ENCODE peak calls at places on chromosomes 1 and 21, in six cellular contexts. M is vagina; S is HAP-1; C is aorta; O is CD8-positive, alpha-beta memory T cell; D is psoas muscle. I is an unnamed sample. For H3K9me3, the result is how much of the 10 kb centered on the place peaks cover.

GRCh38 chr1:228142616-228143203 is 2.6 kb downstream of the GUK1 start:
- DNase-seq in M (peak), S (no peak), O (peak), C (no peak), D (no peak), I (peak)

GRCh38 chr1:8317647-8318360 is at the start of gene SLC45A1:
- DNase-seq in O (peak), D (peak), S (peak), C (peak), M (no peak), I (peak)

GRCh38 chr1:197465528-197466205 is 197.6 kb downstream of the CRB1 start:
- DNase-seq in M (no peak), D (no peak), C (no peak), O (no peak), S (no peak), I (no peak)

GRCh38 chr1:107220036-107220435 is 79.2 kb downstream of the NTNG1 start:
- DNase-seq in M (no peak), S (no peak), C (no peak), O (no peak), D (no peak), I (no peak)

GRCh38 chr1:22952694-22953391 is 19.8 kb downstream of the LACTBL1 start:
- DNase-seq in C (no peak), D (no peak), O (no peak), S (no peak), M (no peak), I (no peak)

GRCh38 chr1:41976671-41977070 is 57.9 kb upstream of the HIVEP3 start:
- DNase-seq in M (no peak), O (no peak), C (no peak), D (no peak), S (no peak), I (no peak)

GRCh38 chr1:19894218-19894617 is 12.0 kb downstream of the OTUD3 start:
- DNase-seq in C (no peak), O (no peak), S (no peak), D (no peak), M (no peak), I (no peak)

GRCh38 chr21:27219068-27219467 is 252.2 kb upstream of the ADAMTS5 start:
- DNase-seq in M (no peak), D (peak), S (no peak), O (no peak), C (no peak), I (no peak)

GRCh38 chr21:46155514-46156377 is at the start of gene FTCD:
- DNase-seq in M (peak), C (peak), S (no peak), D (no peak), O (peak), I (peak)

GRCh38 chr21:28587748-28588147 is 404.9 kb downstream of the LTN1 start:
- DNase-seq in M (no peak), C (no peak), D (no peak), O (no peak), S (no peak), I (no peak)

GRCh38 chr1:21262282-21263051 is 27.8 kb downstream of the ECE1 start:
- DNase-seq in C (peak), S (no peak), O (no peak), M (no peak), D (peak), I (peak)

GRCh38 chr1:239368436-239369109 is 17.8 kb upstream of the CHRM3 start:
- DNase-seq in O (no peak), S (no peak), C (no peak), D (no peak), M (no peak), I (no peak)

GRCh38 chr1:8873506-8874229 is 4.8 kb downstream of the ENO1 start:
- DNase-seq in M (peak), O (peak), C (peak), S (no peak), D (peak), I (peak)

GRCh38 chr1:59520759-59521442 is 224.0 kb downstream of the FGGY start:
- DNase-seq in O (no peak), S (no peak), D (no peak), C (no peak), M (no peak), I (no peak)

GRCh38 chr1:115275216-115275615 is 62.8 kb downstream of the NGF start:
- DNase-seq in C (no peak), M (no peak), D (no peak), S (peak), O (no peak), I (no peak)

GRCh38 chr1:116243673-116244101 is 129.4 kb upstream of the ATP1A1 start:
- DNase-seq in C (no peak), M (no peak), D (no peak), O (no peak), S (no peak), I (no peak)

GRCh38 chr21:29265690-29266479 is 32.8 kb upstream of the BACH1 start:
- DNase-seq in D (no peak), C (no peak), M (no peak), S (no peak), O (no peak), I (no peak)

GRCh38 chr1:216531308-216532239 is 108.3 kb upstream of the USH2A start:
- DNase-seq in O (no peak), S (no peak), M (no peak), D (no peak), C (no peak), I (no peak)

GRCh38 chr1:179820216-179820970 is 57.2 kb downstream of the TOR1AIP2 start:
- DNase-seq in O (no peak), D (no peak), M (no peak), S (no peak), C (peak), I (peak)

GRCh38 chr1:53732912-53733317 is 6.0 kb downstream of the GLIS1 start:
- DNase-seq in C (no peak), S (no peak), O (no peak), D (no peak), M (no peak), I (no peak)

GRCh38 chr1:6447818-6448748 is 17.9 kb downstream of the TNFRSF25 start:
- DNase-seq in C (no peak), S (no peak), O (peak), M (no peak), D (no peak), I (peak)

GRCh38 chr1:12600335-12600734 is 17.7 kb downstream of the DHRS3 start:
- DNase-seq in S (no peak), O (no peak), M (no peak), C (peak), D (peak), I (no peak)

GRCh38 chr1:200154069-200154767 is 126.7 kb downstream of the NR5A2 start:
- DNase-seq in S (no peak), O (peak), D (no peak), C (no peak), M (no peak), I (peak)

GRCh38 chr1:221271696-221272095 is 392.5 kb downstream of the HLX start:
- DNase-seq in C (no peak), M (no peak), D (no peak), S (no peak), O (no peak), I (no peak)

GRCh38 chr21:32233055-32233546 is 45.7 kb downstream of the MIS18A start:
- DNase-seq in S (peak), C (no peak), D (no peak), O (no peak), M (no peak), I (no peak)

GRCh38 chr1:210516092-210516491 is 187.4 kb downstream of the HHAT start:
- DNase-seq in D (no peak), M (no peak), C (no peak), O (no peak), S (no peak), I (no peak)

GRCh38 chr21:18493420-18493819 is 89.8 kb upstream of the TMPRSS15 start:
- DNase-seq in S (no peak), O (no peak), M (no peak), D (no peak), C (no peak), I (no peak)

GRCh38 chr21:33380483-33380998 is 22.7 kb upstream of the IFNGR2 start:
- DNase-seq in S (no peak), O (peak), C (peak), D (peak), M (no peak), I (peak)

GRCh38 chr1:11535761-11536572 is 57.0 kb downstream of the DISP3 start:
- DNase-seq in S (no peak), D (no peak), M (no peak), C (no peak), O (no peak), I (no peak)

GRCh38 chr21:40577285-40578043 is 269.5 kb downstream of the DSCAM start:
- DNase-seq in M (no peak), S (no peak), D (no peak), C (no peak), O (no peak), I (no peak)
- H3K9me3 ChIP-seq in M (under half), S (under half), D (under half), C (under half), O (under half), I (under half)

GRCh38 chr1:5296135-5296930 is 641.9 kb downstream of the AJAP1 start:
- DNase-seq in C (no peak), M (no peak), D (no peak), S (no peak), O (no peak), I (no peak)

GRCh38 chr1:5297199-5297877 is 642.9 kb downstream of the AJAP1 start:
- DNase-seq in O (no peak), S (no peak), C (no peak), D (peak), M (no peak), I (no peak)

GRCh38 chr1:5298376-5298775 is 644.0 kb downstream of the AJAP1 start:
- DNase-seq in D (no peak), O (no peak), C (no peak), S (no peak), M (no peak), I (no peak)

DNA sequence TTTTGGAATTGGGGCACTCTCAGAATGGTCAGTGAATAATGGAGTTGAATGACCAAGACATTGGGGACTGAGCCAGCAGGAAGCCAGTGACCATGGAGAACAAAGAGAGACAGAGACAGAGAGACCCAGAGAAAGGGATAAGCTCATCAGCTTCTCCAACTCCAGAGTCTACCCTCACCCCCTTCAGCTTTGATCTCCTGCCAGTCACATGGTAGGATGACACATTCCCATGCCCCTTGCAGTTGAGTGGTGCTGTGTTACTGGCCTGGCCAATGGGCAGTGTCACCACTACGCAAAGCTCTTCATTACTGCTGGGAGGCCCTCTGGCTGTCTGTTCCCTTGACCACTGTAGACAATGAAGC is 643.5 kb downstream of the AJAP1 start:
- DNase-seq in C (no peak), D (no peak), O (no peak), M (no peak), S (no peak), I (no peak)
- H3K9me3 ChIP-seq in C (under half), D (under half), O (under half), M (under half), S (under half), I (under half)

GRCh38 chr1:247047702-247048101 is 30.9 kb downstream of the ZNF670 start:
- DNase-seq in C (no peak), O (no peak), D (no peak), M (no peak), S (no peak), I (no peak)
- H3K9me3 ChIP-seq in C (under half), O (under half), D (under half), M (under half), S (under half), I (under half)

DNA sequence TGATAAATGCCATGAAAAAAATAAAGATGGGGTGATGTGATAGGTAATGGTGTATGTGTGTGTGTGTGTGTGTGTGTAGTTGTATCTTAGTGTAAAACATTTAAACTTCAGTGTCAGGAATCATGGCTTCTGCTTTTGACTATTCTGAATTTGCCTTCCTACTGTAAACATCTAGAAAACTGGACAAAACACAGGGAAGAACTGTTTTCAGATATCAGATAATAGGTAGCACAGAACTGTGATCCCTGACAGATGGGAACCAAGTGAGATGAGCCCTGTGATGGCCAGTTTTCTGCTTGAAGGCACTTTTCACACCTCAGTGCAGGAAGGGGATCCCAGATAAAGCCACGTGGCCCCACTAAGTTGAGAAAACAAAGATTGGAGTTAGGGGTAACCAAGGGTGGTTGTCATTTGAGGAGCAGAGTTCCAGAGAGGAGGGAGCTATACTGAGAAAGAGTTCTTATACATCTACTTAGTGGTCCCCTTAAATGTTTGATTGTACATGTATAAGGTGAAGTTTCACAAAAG is 17.3 kb downstream of the DYRK1A start:
- DNase-seq in C (no peak), D (no peak), O (no peak), S (no peak), M (no peak), I (no peak)
- H3K9me3 ChIP-seq in C (under half), D (under half), O (under half), S (under half), M (under half), I (under half)

DNA sequence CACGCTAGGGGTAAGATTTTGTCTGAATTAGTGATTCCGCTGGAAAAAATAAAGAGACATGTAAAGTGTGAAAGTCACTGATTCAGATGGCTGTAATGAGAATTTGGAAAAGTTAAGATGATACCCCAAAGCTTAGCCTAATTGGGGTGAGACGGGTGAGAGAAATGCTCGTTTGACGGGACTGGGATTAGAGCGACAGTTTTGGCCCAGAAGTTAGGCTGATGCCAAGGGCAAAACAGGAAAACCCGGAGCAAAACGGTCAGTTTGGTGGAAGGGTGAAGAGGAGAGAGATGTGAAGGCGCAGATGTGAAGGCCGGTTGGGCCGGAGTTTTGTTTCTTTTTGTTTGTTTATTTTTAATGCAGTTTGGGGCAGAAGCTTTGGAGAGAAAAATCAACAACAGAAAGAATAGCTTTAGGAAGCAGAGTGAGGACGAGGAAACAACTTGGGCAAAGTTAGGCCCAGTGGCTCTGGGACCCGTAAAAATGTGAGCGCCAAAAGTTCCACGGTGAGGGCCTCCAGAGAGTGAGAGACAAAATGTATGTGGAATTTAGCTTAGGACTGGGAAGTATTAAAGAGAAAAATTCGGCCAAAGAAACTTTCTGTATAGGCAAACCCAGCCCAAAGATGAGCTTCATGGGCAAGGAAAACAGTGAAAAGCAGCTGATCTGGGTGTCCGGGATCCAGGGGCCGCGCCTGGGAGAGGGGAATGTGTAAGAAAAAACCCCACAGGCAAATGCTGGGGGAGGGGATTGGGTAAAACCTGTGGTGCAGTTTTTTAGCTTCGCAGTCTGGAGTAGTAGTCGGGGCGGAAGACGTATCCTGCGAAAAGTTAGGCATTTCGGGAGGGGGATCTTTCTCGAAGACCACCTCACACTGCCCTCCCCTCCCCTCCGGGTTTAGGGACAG is 1.2 kb downstream of the DMRTA2 start:
- DNase-seq in O (no peak), S (no peak), C (no peak), M (no peak), D (no peak), I (no peak)
- H3K9me3 ChIP-seq in O (under half), S (under half), C (under half), M (under half), D (under half), I (under half)

GRCh38 chr1:212621830-212622315 is 13.3 kb downstream of the ATF3 start:
- DNase-seq in D (no peak), O (no peak), S (no peak), C (no peak), M (no peak), I (no peak)

GRCh38 chr1:212624976-212625501 is 16.5 kb downstream of the ATF3 start:
- DNase-seq in C (no peak), O (no peak), S (no peak), M (no peak), D (no peak), I (peak)

GRCh38 chr1:212621043-212621829 is 12.7 kb downstream of the ATF3 start:
- DNase-seq in O (no peak), M (no peak), D (no peak), C (no peak), S (no peak), I (no peak)

GRCh38 chr1:212620293-212620692 is 11.7 kb downstream of the ATF3 start:
- DNase-seq in D (no peak), O (no peak), S (no peak), M (no peak), C (no peak), I (no peak)

DNA sequence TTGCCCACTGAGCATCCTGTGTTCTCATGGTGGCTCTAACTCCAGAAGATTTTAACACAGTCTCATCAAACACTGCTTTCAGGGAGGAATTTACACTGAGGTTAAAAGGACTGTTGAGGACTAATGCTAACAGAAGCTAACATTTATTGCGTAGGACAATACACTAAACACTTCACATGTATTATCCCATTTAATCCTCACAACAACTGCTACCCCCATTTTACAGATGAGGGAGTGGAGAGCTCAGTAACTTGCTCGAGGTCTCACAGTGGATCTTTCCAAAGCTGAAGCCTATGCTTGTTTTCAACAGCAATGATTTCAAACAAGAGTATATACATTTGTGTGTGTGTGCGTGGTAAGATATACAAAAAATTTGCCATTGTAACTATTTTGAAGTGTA is 13.9 kb downstream of the ATF3 start:
- DNase-seq in M (no peak), O (no peak), C (no peak), D (no peak), S (no peak), I (no peak)
- H3K9me3 ChIP-seq in M (under half), O (under half), C (under half), D (under half), S (under half), I (under half)

GRCh38 chr1:248697907-248698306 is 4.7 kb downstream of the OR14I1 start:
- DNase-seq in O (no peak), D (no peak), S (no peak), M (no peak), C (no peak), I (no peak)
- H3K9me3 ChIP-seq in O (under half), D (under half), S (under half), M (under half), C (under half), I (under half)

I was measured in Peyer's patch.